ENCODE peak calls at places on chromosomes 3 and 15, in ten cellular contexts. One of them, this sample, is unnamed.
A peak's percentile ranks its signal among the peaks of the same experiment; 100 is the strongest.

GRCh38 chr15:49901867-49902775 is 216.9 kb downstream of the ATP8B4 start:
- DNase-seq in CD8-positive, alpha-beta memory T cell: no peak
- DNase-seq in astrocyte of the cerebellum: peak; percentile 35
- DNase-seq in A549: no peak
- DNase-seq in Panc1: no peak
- DNase-seq in GM23248: peak; percentile 69
- DNase-seq in kidney epithelial cell: no peak
- DNase-seq in dorsolateral prefrontal cortex: no peak
- DNase-seq in ovary: no peak
- DNase-seq in skeletal muscle cell: no peak
- DNase-seq in this sample: no peak

GRCh38 chr3:70040386-70040785 is 40.9 kb downstream of the SAMMSON start:
- DNase-seq in GM23248: no peak
- DNase-seq in A549: no peak
- DNase-seq in CD8-positive, alpha-beta memory T cell: no peak
- DNase-seq in ovary: no peak
- DNase-seq in kidney epithelial cell: no peak
- DNase-seq in astrocyte of the cerebellum: no peak
- DNase-seq in dorsolateral prefrontal cortex: no peak
- DNase-seq in skeletal muscle cell: no peak
- DNase-seq in Panc1: no peak
- DNase-seq in this sample: no peak

GRCh38 chr15:27826411-27826810 is 272.7 kb downstream of the OCA2 start:
- DNase-seq in A549: no peak
- DNase-seq in GM23248: peak; percentile 43
- DNase-seq in ovary: no peak
- DNase-seq in dorsolateral prefrontal cortex: no peak
- DNase-seq in Panc1: no peak
- DNase-seq in kidney epithelial cell: no peak
- DNase-seq in astrocyte of the cerebellum: peak; percentile 24
- DNase-seq in skeletal muscle cell: no peak
- DNase-seq in CD8-positive, alpha-beta memory T cell: no peak
- DNase-seq in this sample: no peak

GRCh38 chr3:46096781-46097180 is 69.5 kb upstream of the XCR1 start:
- DNase-seq in CD8-positive, alpha-beta memory T cell: no peak
- DNase-seq in A549: no peak
- DNase-seq in ovary: no peak
- DNase-seq in skeletal muscle cell: no peak
- DNase-seq in astrocyte of the cerebellum: no peak
- DNase-seq in dorsolateral prefrontal cortex: no peak
- DNase-seq in GM23248: no peak
- DNase-seq in Panc1: no peak
- DNase-seq in kidney epithelial cell: no peak
- DNase-seq in this sample: no peak

GRCh38 chr3:187382609-187383151 is 14.5 kb downstream of the RTP4 start:
- DNase-seq in ovary: no peak
- DNase-seq in kidney epithelial cell: no peak
- DNase-seq in GM23248: no peak
- DNase-seq in astrocyte of the cerebellum: no peak
- DNase-seq in CD8-positive, alpha-beta memory T cell: no peak
- DNase-seq in Panc1: no peak
- DNase-seq in A549: no peak
- DNase-seq in skeletal muscle cell: no peak
- DNase-seq in dorsolateral prefrontal cortex: no peak
- DNase-seq in this sample: no peak

GRCh38 chr3:27141668-27142067 is 227.5 kb downstream of the NEK10 start:
- DNase-seq in A549: no peak
- DNase-seq in ovary: no peak
- DNase-seq in Panc1: no peak
- DNase-seq in astrocyte of the cerebellum: no peak
- DNase-seq in GM23248: no peak
- DNase-seq in CD8-positive, alpha-beta memory T cell: no peak
- DNase-seq in kidney epithelial cell: no peak
- DNase-seq in dorsolateral prefrontal cortex: no peak
- DNase-seq in skeletal muscle cell: no peak
- DNase-seq in this sample: no peak

GRCh38 chr3:74866357-74866876 is 252.0 kb upstream of the CNTN3 start:
- DNase-seq in dorsolateral prefrontal cortex: no peak
- DNase-seq in Panc1: no peak
- DNase-seq in A549: no peak
- DNase-seq in astrocyte of the cerebellum: no peak
- DNase-seq in skeletal muscle cell: no peak
- DNase-seq in CD8-positive, alpha-beta memory T cell: no peak
- DNase-seq in ovary: no peak
- DNase-seq in GM23248: no peak
- DNase-seq in kidney epithelial cell: no peak
- DNase-seq in this sample: no peak

GRCh38 chr3:188955919-188956318 is 215.9 kb upstream of the TPRG1 start:
- DNase-seq in CD8-positive, alpha-beta memory T cell: no peak
- DNase-seq in kidney epithelial cell: no peak
- DNase-seq in A549: no peak
- DNase-seq in dorsolateral prefrontal cortex: no peak
- DNase-seq in Panc1: no peak
- DNase-seq in ovary: no peak
- DNase-seq in GM23248: no peak
- DNase-seq in astrocyte of the cerebellum: no peak
- DNase-seq in skeletal muscle cell: no peak
- DNase-seq in this sample: no peak

GRCh38 chr3:139772539-139773500 is 95.0 kb upstream of the NMNAT3 start:
- DNase-seq in dorsolateral prefrontal cortex: no peak
- DNase-seq in astrocyte of the cerebellum: peak; percentile 81
- DNase-seq in GM23248: peak; percentile 66
- DNase-seq in ovary: no peak
- DNase-seq in A549: no peak
- DNase-seq in kidney epithelial cell: peak; percentile 93
- DNase-seq in Panc1: no peak
- DNase-seq in skeletal muscle cell: peak; percentile 93
- DNase-seq in CD8-positive, alpha-beta memory T cell: no peak
- DNase-seq in this sample: peak; percentile 46

GRCh38 chr15:81752149-81752942 is 293.5 kb downstream of the MEX3B start:
- DNase-seq in astrocyte of the cerebellum: no peak
- DNase-seq in ovary: peak; percentile 39
- DNase-seq in GM23248: peak; percentile 27
- DNase-seq in kidney epithelial cell: no peak
- DNase-seq in Panc1: no peak
- DNase-seq in dorsolateral prefrontal cortex: peak; percentile 66
- DNase-seq in skeletal muscle cell: peak; percentile 43
- DNase-seq in CD8-positive, alpha-beta memory T cell: no peak
- DNase-seq in A549: no peak
- DNase-seq in this sample: no peak

GRCh38 chr3:71088019-71088711 is 495.4 kb downstream of the FOXP1 start:
- DNase-seq in ovary: no peak
- DNase-seq in skeletal muscle cell: no peak
- DNase-seq in dorsolateral prefrontal cortex: no peak
- DNase-seq in GM23248: no peak
- DNase-seq in kidney epithelial cell: no peak
- DNase-seq in Panc1: no peak
- DNase-seq in astrocyte of the cerebellum: no peak
- DNase-seq in A549: no peak
- DNase-seq in CD8-positive, alpha-beta memory T cell: no peak
- DNase-seq in this sample: no peak

GRCh38 chr3:169748670-169749069 is 16.2 kb downstream of the TERC start:
- DNase-seq in ovary: no peak
- DNase-seq in A549: no peak
- DNase-seq in dorsolateral prefrontal cortex: no peak
- DNase-seq in CD8-positive, alpha-beta memory T cell: no peak
- DNase-seq in astrocyte of the cerebellum: no peak
- DNase-seq in Panc1: no peak
- DNase-seq in GM23248: no peak
- DNase-seq in kidney epithelial cell: no peak
- DNase-seq in skeletal muscle cell: no peak
- DNase-seq in this sample: no peak

GRCh38 chr15:65583701-65584100 is 27.2 kb downstream of the INTS14 start:
- DNase-seq in astrocyte of the cerebellum: peak; percentile 12
- DNase-seq in A549: no peak
- DNase-seq in Panc1: no peak
- DNase-seq in dorsolateral prefrontal cortex: no peak
- DNase-seq in kidney epithelial cell: peak; percentile 23
- DNase-seq in ovary: no peak
- DNase-seq in CD8-positive, alpha-beta memory T cell: peak; percentile 58
- DNase-seq in GM23248: peak; percentile 24
- DNase-seq in skeletal muscle cell: no peak
- DNase-seq in this sample: no peak

GRCh38 chr3:104696470-104696869 is 670.2 kb upstream of the ALCAM start:
- DNase-seq in skeletal muscle cell: no peak
- DNase-seq in A549: no peak
- DNase-seq in kidney epithelial cell: no peak
- DNase-seq in CD8-positive, alpha-beta memory T cell: no peak
- DNase-seq in astrocyte of the cerebellum: no peak
- DNase-seq in ovary: no peak
- DNase-seq in dorsolateral prefrontal cortex: no peak
- DNase-seq in Panc1: no peak
- DNase-seq in GM23248: no peak
- DNase-seq in this sample: no peak

GRCh38 chr3:23807161-23808015 is 1.6 kb downstream of the UBE2E1 start:
- DNase-seq in GM23248: peak; percentile 69
- DNase-seq in dorsolateral prefrontal cortex: no peak
- DNase-seq in A549: no peak
- DNase-seq in skeletal muscle cell: peak; percentile 6
- DNase-seq in Panc1: no peak
- DNase-seq in kidney epithelial cell: no peak
- DNase-seq in astrocyte of the cerebellum: no peak
- DNase-seq in CD8-positive, alpha-beta memory T cell: no peak
- DNase-seq in ovary: no peak
- DNase-seq in this sample: no peak

GRCh38 chr3:40718681-40719080 is 193.9 kb downstream of the ZNF621 start:
- DNase-seq in skeletal muscle cell: no peak
- DNase-seq in A549: no peak
- DNase-seq in kidney epithelial cell: no peak
- DNase-seq in Panc1: no peak
- DNase-seq in GM23248: no peak
- DNase-seq in ovary: no peak
- DNase-seq in dorsolateral prefrontal cortex: no peak
- DNase-seq in astrocyte of the cerebellum: no peak
- DNase-seq in CD8-positive, alpha-beta memory T cell: no peak
- DNase-seq in this sample: no peak

GRCh38 chr15:51516291-51516690 is 106.3 kb downstream of the DMXL2 start:
- DNase-seq in skeletal muscle cell: no peak
- DNase-seq in dorsolateral prefrontal cortex: no peak
- DNase-seq in GM23248: no peak
- DNase-seq in CD8-positive, alpha-beta memory T cell: no peak
- DNase-seq in astrocyte of the cerebellum: no peak
- DNase-seq in Panc1: no peak
- DNase-seq in A549: no peak
- DNase-seq in ovary: no peak
- DNase-seq in kidney epithelial cell: no peak
- DNase-seq in this sample: no peak

DNA sequence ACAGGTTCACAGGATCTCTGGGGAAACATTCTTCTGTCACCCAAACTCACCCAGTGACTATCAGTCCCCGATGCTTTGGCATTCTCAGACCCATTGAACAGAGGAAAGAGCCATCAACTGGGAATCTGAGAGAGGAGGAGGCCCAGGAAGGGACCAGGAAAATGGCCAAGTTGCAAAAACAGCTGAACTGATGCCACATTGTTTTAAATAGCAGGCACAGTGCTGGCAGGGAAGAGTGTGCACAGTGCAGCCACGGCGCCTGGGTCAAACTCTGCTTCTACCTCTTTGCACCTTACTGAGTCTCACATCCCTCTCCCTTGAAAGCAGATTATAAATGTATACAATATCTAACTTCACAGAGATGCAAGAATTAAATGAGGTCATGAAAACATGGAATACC is 66.4 kb downstream of the SRGAP3 start:
- DNase-seq in GM23248: peak; percentile 9
- DNase-seq in ovary: no peak
- DNase-seq in A549: no peak
- DNase-seq in dorsolateral prefrontal cortex: no peak
- DNase-seq in CD8-positive, alpha-beta memory T cell: no peak
- DNase-seq in skeletal muscle cell: no peak
- DNase-seq in Panc1: no peak
- DNase-seq in kidney epithelial cell: no peak
- DNase-seq in astrocyte of the cerebellum: no peak
- DNase-seq in this sample: no peak
- H3K4me3 ChIP-seq in GM23248: no peak overlapping the region
- H3K4me3 ChIP-seq in ovary: no peak overlapping the region
- H3K4me3 ChIP-seq in A549: no peak overlapping the region
- H3K4me3 ChIP-seq in dorsolateral prefrontal cortex: peak overlapping the region; percentile 21
- H3K4me3 ChIP-seq in CD8-positive, alpha-beta memory T cell: no peak overlapping the region
- H3K4me3 ChIP-seq in skeletal muscle cell: no peak overlapping the region
- H3K4me3 ChIP-seq in Panc1: no peak overlapping the region
- H3K4me3 ChIP-seq in kidney epithelial cell: no peak overlapping the region
- H3K4me3 ChIP-seq in astrocyte of the cerebellum: no peak overlapping the region
- H3K4me3 ChIP-seq in this sample: no peak overlapping the region

GRCh38 chr3:149332781-149333517 is 487 bp downstream of the TM4SF18 start:
- DNase-seq in skeletal muscle cell: no peak
- DNase-seq in CD8-positive, alpha-beta memory T cell: no peak
- DNase-seq in kidney epithelial cell: no peak
- DNase-seq in Panc1: peak; percentile 53
- DNase-seq in ovary: no peak
- DNase-seq in astrocyte of the cerebellum: no peak
- DNase-seq in dorsolateral prefrontal cortex: no peak
- DNase-seq in GM23248: no peak
- DNase-seq in A549: no peak
- DNase-seq in this sample: no peak
- H3K4me3 ChIP-seq in skeletal muscle cell: no peak overlapping the region
- H3K4me3 ChIP-seq in CD8-positive, alpha-beta memory T cell: no peak overlapping the region
- H3K4me3 ChIP-seq in kidney epithelial cell: no peak overlapping the region
- H3K4me3 ChIP-seq in Panc1: peak overlapping the region; percentile 45
- H3K4me3 ChIP-seq in ovary: no peak overlapping the region
- H3K4me3 ChIP-seq in astrocyte of the cerebellum: no peak overlapping the region
- H3K4me3 ChIP-seq in dorsolateral prefrontal cortex: peak overlapping the region; percentile 32
- H3K4me3 ChIP-seq in GM23248: no peak overlapping the region
- H3K4me3 ChIP-seq in A549: peak overlapping the region; percentile 39
- H3K4me3 ChIP-seq in this sample: no peak overlapping the region

GRCh38 chr3:51997172-51997571 is 1.5 kb upstream of the RPL29 start:
- DNase-seq in Panc1: no peak
- DNase-seq in skeletal muscle cell: no peak
- DNase-seq in CD8-positive, alpha-beta memory T cell: no peak
- DNase-seq in kidney epithelial cell: no peak
- DNase-seq in A549: no peak
- DNase-seq in dorsolateral prefrontal cortex: no peak
- DNase-seq in GM23248: no peak
- DNase-seq in astrocyte of the cerebellum: no peak
- DNase-seq in ovary: no peak
- DNase-seq in this sample: no peak
- H3K4me3 ChIP-seq in Panc1: no peak overlapping the region
- H3K4me3 ChIP-seq in skeletal muscle cell: no peak overlapping the region
- H3K4me3 ChIP-seq in CD8-positive, alpha-beta memory T cell: no peak overlapping the region
- H3K4me3 ChIP-seq in kidney epithelial cell: no peak overlapping the region
- H3K4me3 ChIP-seq in A549: no peak overlapping the region
- H3K4me3 ChIP-seq in dorsolateral prefrontal cortex: no peak overlapping the region
- H3K4me3 ChIP-seq in GM23248: no peak overlapping the region
- H3K4me3 ChIP-seq in astrocyte of the cerebellum: no peak overlapping the region
- H3K4me3 ChIP-seq in ovary: no peak overlapping the region
- H3K4me3 ChIP-seq in this sample: no peak overlapping the region

DNA sequence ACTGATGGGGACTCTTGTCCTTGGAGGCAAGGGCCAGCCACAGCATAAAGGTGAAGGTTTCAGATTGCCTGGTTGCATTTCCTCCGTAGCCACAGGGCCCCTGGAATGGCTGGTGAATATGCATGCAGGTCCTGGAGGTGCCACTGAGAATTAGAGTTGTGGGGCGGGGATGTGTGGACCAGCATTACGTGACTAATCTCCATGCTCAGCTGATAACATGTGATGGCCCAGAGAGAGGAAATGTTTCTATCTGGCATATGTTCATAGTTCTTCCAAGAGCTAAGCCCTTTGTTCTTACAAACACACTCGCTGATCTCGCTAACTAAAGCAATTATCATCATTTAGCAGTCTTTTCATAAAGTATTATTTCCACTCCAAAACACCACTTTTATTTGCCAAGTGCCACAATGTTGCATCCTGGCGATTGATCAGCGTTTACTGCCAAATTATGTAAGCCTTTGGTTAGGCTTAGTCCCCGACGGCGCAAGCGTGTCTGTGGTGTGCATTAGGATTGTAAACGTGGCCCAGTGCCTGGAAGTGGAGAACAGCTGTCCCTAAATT is 55.9 kb downstream of the CGNL1 start:
- DNase-seq in dorsolateral prefrontal cortex: no peak
- DNase-seq in Panc1: no peak
- DNase-seq in A549: no peak
- DNase-seq in ovary: no peak
- DNase-seq in skeletal muscle cell: no peak
- DNase-seq in CD8-positive, alpha-beta memory T cell: no peak
- DNase-seq in GM23248: peak; percentile 22
- DNase-seq in kidney epithelial cell: no peak
- DNase-seq in astrocyte of the cerebellum: peak; percentile 83
- DNase-seq in this sample: no peak
- H3K4me3 ChIP-seq in dorsolateral prefrontal cortex: no peak overlapping the region
- H3K4me3 ChIP-seq in Panc1: no peak overlapping the region
- H3K4me3 ChIP-seq in A549: no peak overlapping the region
- H3K4me3 ChIP-seq in ovary: no peak overlapping the region
- H3K4me3 ChIP-seq in skeletal muscle cell: no peak overlapping the region
- H3K4me3 ChIP-seq in CD8-positive, alpha-beta memory T cell: no peak overlapping the region
- H3K4me3 ChIP-seq in GM23248: no peak overlapping the region
- H3K4me3 ChIP-seq in kidney epithelial cell: no peak overlapping the region
- H3K4me3 ChIP-seq in astrocyte of the cerebellum: no peak overlapping the region
- H3K4me3 ChIP-seq in this sample: no peak overlapping the region